ENCODE peak calls at places on chromosome 1, in five cellular contexts. One of them, this sample, is unnamed.

GRCh38 chr1:246292571-246292970 is 214.5 kb downstream of the SMYD3 start:
- DNase-seq in GM10248: no peak
- DNase-seq in breast epithelium: no peak
- DNase-seq in heart right ventricle: no peak
- DNase-seq in PC-3: peak
- DNase-seq in this sample: no peak

GRCh38 chr1:195113471-195113870 is 1494.8 kb downstream of the KCNT2 start:
- DNase-seq in GM10248: no peak
- DNase-seq in breast epithelium: no peak
- DNase-seq in heart right ventricle: no peak
- DNase-seq in PC-3: no peak
- DNase-seq in this sample: no peak

GRCh38 chr1:92210701-92211100 is 7.0 kb upstream of the C1orf146 start:
- DNase-seq in GM10248: no peak
- DNase-seq in breast epithelium: no peak
- DNase-seq in heart right ventricle: no peak
- DNase-seq in PC-3: no peak
- DNase-seq in this sample: peak

GRCh38 chr1:116110507-116111195 is 548 bp upstream of the MAB21L3 start:
- DNase-seq in GM10248: peak
- DNase-seq in breast epithelium: no peak
- DNase-seq in heart right ventricle: no peak
- DNase-seq in PC-3: no peak
- DNase-seq in this sample: no peak

GRCh38 chr1:197184190-197184589 is 37.7 kb upstream of the ASPM start:
- DNase-seq in GM10248: no peak
- DNase-seq in breast epithelium: no peak
- DNase-seq in heart right ventricle: no peak
- DNase-seq in PC-3: no peak
- DNase-seq in this sample: no peak

GRCh38 chr1:246794261-246795093 is 70.3 kb downstream of the SCCPDH start:
- DNase-seq in GM10248: no peak
- DNase-seq in breast epithelium: no peak
- DNase-seq in heart right ventricle: no peak
- DNase-seq in PC-3: peak
- DNase-seq in this sample: peak

GRCh38 chr1:117271959-117272358 is 61.2 kb upstream of the VTCN1 start:
- DNase-seq in GM10248: no peak
- DNase-seq in breast epithelium: no peak
- DNase-seq in heart right ventricle: no peak
- DNase-seq in PC-3: peak
- DNase-seq in this sample: no peak

GRCh38 chr1:238927899-238928298 is 458.5 kb upstream of the CHRM3 start:
- DNase-seq in GM10248: no peak
- DNase-seq in breast epithelium: no peak
- DNase-seq in heart right ventricle: no peak
- DNase-seq in PC-3: no peak
- DNase-seq in this sample: no peak

GRCh38 chr1:226201029-226201593 is 14.6 kb upstream of the ACBD3 start:
- DNase-seq in GM10248: peak
- DNase-seq in breast epithelium: no peak
- DNase-seq in heart right ventricle: no peak
- DNase-seq in PC-3: peak
- DNase-seq in this sample: no peak

GRCh38 chr1:226204198-226204597 is 17.7 kb upstream of the ACBD3 start:
- DNase-seq in GM10248: no peak
- DNase-seq in breast epithelium: no peak
- DNase-seq in heart right ventricle: no peak
- DNase-seq in PC-3: no peak
- DNase-seq in this sample: no peak

GRCh38 chr1:226202246-226202645 is 15.7 kb upstream of the ACBD3 start:
- DNase-seq in GM10248: no peak
- DNase-seq in breast epithelium: no peak
- DNase-seq in heart right ventricle: no peak
- DNase-seq in PC-3: no peak
- DNase-seq in this sample: no peak

GRCh38 chr1:226203693-226204092 is 17.2 kb upstream of the ACBD3 start:
- DNase-seq in GM10248: no peak
- DNase-seq in breast epithelium: no peak
- DNase-seq in heart right ventricle: no peak
- DNase-seq in PC-3: no peak
- DNase-seq in this sample: no peak

DNA sequence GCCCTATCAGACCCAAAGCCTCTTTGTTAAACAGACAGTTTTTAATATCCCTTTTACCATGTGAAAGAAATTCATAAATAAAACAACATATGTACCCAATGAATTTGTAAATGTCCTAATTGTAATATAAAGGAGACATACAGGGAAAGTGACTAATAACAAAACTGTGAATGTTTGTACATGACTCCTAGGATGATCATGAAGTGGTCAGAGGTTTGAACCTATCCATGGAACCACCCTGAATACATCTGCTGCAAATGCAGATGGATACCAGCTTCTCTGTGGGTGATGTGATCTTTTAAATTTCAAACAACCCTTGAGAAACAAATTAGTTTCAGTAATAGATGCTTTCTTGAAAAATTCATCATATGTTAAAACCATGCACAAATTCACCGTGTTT is 16.7 kb upstream of the ACBD3 start:
- DNase-seq in GM10248: no peak
- DNase-seq in breast epithelium: no peak
- DNase-seq in heart right ventricle: no peak
- DNase-seq in PC-3: no peak
- DNase-seq in this sample: no peak
- TF ChIP-seq CTCF in GM10248: no peak
- TF ChIP-seq CTCF in breast epithelium: no peak
- TF ChIP-seq CTCF in heart right ventricle: no peak
- TF ChIP-seq CTCF in PC-3: no peak
- TF ChIP-seq CTCF in this sample: no peak

GRCh38 chr1:27556781-27557595 is 47.0 kb downstream of the AHDC1 start:
- DNase-seq in GM10248: peak
- DNase-seq in breast epithelium: peak
- DNase-seq in heart right ventricle: peak
- DNase-seq in PC-3: peak
- DNase-seq in this sample: peak
- TF ChIP-seq CTCF in GM10248: peak
- TF ChIP-seq CTCF in breast epithelium: peak
- TF ChIP-seq CTCF in heart right ventricle: peak
- TF ChIP-seq CTCF in PC-3: peak
- TF ChIP-seq CTCF in this sample: peak

GRCh38 chr1:6141601-6142000 is 38.5 kb downstream of the CHD5 start:
- DNase-seq in GM10248: peak
- DNase-seq in breast epithelium: no peak
- DNase-seq in heart right ventricle: no peak
- DNase-seq in PC-3: peak
- DNase-seq in this sample: no peak
- TF ChIP-seq CTCF in GM10248: peak
- TF ChIP-seq CTCF in breast epithelium: no peak
- TF ChIP-seq CTCF in heart right ventricle: no peak
- TF ChIP-seq CTCF in PC-3: peak
- TF ChIP-seq CTCF in this sample: no peak

GRCh38 chr1:244603498-244603897 is 49.4 kb upstream of the DESI2 start:
- DNase-seq in GM10248: peak
- DNase-seq in breast epithelium: no peak
- DNase-seq in heart right ventricle: no peak
- DNase-seq in PC-3: peak
- DNase-seq in this sample: no peak
- TF ChIP-seq CTCF in GM10248: peak
- TF ChIP-seq CTCF in breast epithelium: peak
- TF ChIP-seq CTCF in heart right ventricle: peak
- TF ChIP-seq CTCF in PC-3: peak
- TF ChIP-seq CTCF in this sample: peak

GRCh38 chr1:190373705-190374336 is 103.8 kb downstream of the BRINP3 start:
- DNase-seq in GM10248: peak
- DNase-seq in breast epithelium: no peak
- DNase-seq in heart right ventricle: no peak
- DNase-seq in PC-3: peak
- DNase-seq in this sample: no peak
- TF ChIP-seq CTCF in GM10248: peak
- TF ChIP-seq CTCF in breast epithelium: no peak
- TF ChIP-seq CTCF in heart right ventricle: no peak
- TF ChIP-seq CTCF in PC-3: peak
- TF ChIP-seq CTCF in this sample: no peak